ENCODE peak calls at places on chromosomes 12 and 14, in six cellular contexts. L is NB4, N is endothelial cell of umbilical vein, J is K562, M is HepG2, Q is GM12878. A is an unnamed sample.

GRCh38 chr12:62006076-62006732 is 254.0 kb upstream of the USP15 start:
- DNase-seq in L (peak), N (peak), J (peak), M (peak), Q (no peak), A (peak)

GRCh38 chr14:99734406-99735051 is 50.4 kb downstream of the CYP46A1 start:
- DNase-seq in L (no peak), N (no peak), J (no peak), M (no peak), Q (no peak), A (no peak)

GRCh38 chr12:83042441-83043215 is 355.9 kb downstream of the TMTC2 start:
- DNase-seq in L (no peak), N (no peak), J (no peak), M (no peak), Q (no peak), A (no peak)

GRCh38 chr12:14399871-14400270 is 34.4 kb downstream of the ATF7IP start:
- DNase-seq in L (no peak), N (peak), J (no peak), M (no peak), Q (no peak), A (no peak)

GRCh38 chr12:53613821-53614220 is 12.4 kb downstream of the ATF7 start:
- DNase-seq in L (no peak), N (no peak), J (no peak), M (no peak), Q (no peak), A (no peak)

GRCh38 chr12:19712041-19712440 is 272.7 kb downstream of the AEBP2 start:
- DNase-seq in L (peak), N (peak), J (no peak), M (no peak), Q (no peak), A (peak)

GRCh38 chr14:89445252-89445973 is 28.4 kb upstream of the FOXN3 start:
- DNase-seq in L (peak), N (no peak), J (no peak), M (no peak), Q (no peak), A (no peak)

GRCh38 chr14:68670344-68670725 is 122.5 kb downstream of the ZFP36L1 start:
- DNase-seq in L (no peak), N (no peak), J (no peak), M (no peak), Q (no peak), A (no peak)

GRCh38 chr12:113939867-113940266 is 26.3 kb downstream of the RBM19 start:
- DNase-seq in L (no peak), N (no peak), J (no peak), M (no peak), Q (no peak), A (no peak)

GRCh38 chr12:50401383-50402155 is 884 bp downstream of the LARP4 start:
- DNase-seq in L (peak), N (peak), J (no peak), M (no peak), Q (no peak), A (no peak)

GRCh38 chr14:88748288-88748687 is 44.5 kb downstream of the EML5 start:
- DNase-seq in L (no peak), N (no peak), J (no peak), M (no peak), Q (no peak), A (no peak)

GRCh38 chr12:1932264-1932777 is 13.9 kb upstream of the CACNA2D4 start:
- DNase-seq in L (peak), N (no peak), J (no peak), M (no peak), Q (no peak), A (no peak)

GRCh38 chr14:96104469-96105057 is 65.4 kb downstream of the C14orf132 start:
- DNase-seq in L (peak), N (peak), J (no peak), M (peak), Q (no peak), A (peak)

GRCh38 chr14:20356422-20356821 is 13.0 kb downstream of the PARP2 start:
- DNase-seq in L (no peak), N (no peak), J (no peak), M (no peak), Q (no peak), A (no peak)

GRCh38 chr12:3527181-3527580 is 36.2 kb downstream of the PRMT8 start:
- DNase-seq in L (peak), N (peak), J (no peak), M (no peak), Q (no peak), A (peak)

GRCh38 chr14:100237735-100238418 is 1.1 kb upstream of the YY1 start:
- DNase-seq in L (peak), N (peak), J (peak), M (peak), Q (no peak), A (peak)

GRCh38 chr12:53219116-53219955 is 12.3 kb upstream of the ITGB7 start:
- DNase-seq in L (peak), N (peak), J (peak), M (no peak), Q (no peak), A (peak)

GRCh38 chr14:89466460-89466859 is 49.4 kb upstream of the FOXN3 start:
- DNase-seq in L (peak), N (no peak), J (no peak), M (no peak), Q (no peak), A (no peak)

GRCh38 chr12:104707179-104707578 is 250.4 kb downstream of the CHST11 start:
- DNase-seq in L (no peak), N (no peak), J (no peak), M (no peak), Q (no peak), A (no peak)

GRCh38 chr14:50303744-50304471 is 8.1 kb downstream of the L2HGDH start:
- DNase-seq in L (peak), N (no peak), J (peak), M (peak), Q (no peak), A (no peak)

GRCh38 chr14:99982449-99983250 is 82.6 kb upstream of the EVL start:
- DNase-seq in L (peak), N (peak), J (peak), M (peak), Q (peak), A (peak)

GRCh38 chr14:53331247-53331646 is 178.1 kb upstream of the DDHD1 start:
- DNase-seq in L (no peak), N (no peak), J (no peak), M (no peak), Q (no peak), A (no peak)

GRCh38 chr12:113424915-113425823 is 3.0 kb downstream of the SDSL start:
- DNase-seq in L (peak), N (peak), J (peak), M (peak), Q (no peak), A (peak)

GRCh38 chr12:5442251-5443006 is 10.5 kb downstream of the NTF3 start:
- DNase-seq in L (peak), N (peak), J (peak), M (peak), Q (no peak), A (peak)

GRCh38 chr14:90599748-90600507 is 203.1 kb downstream of the CALM1 start:
- DNase-seq in L (no peak), N (no peak), J (no peak), M (peak), Q (no peak), A (peak)

GRCh38 chr12:101945361-101946232 is 68.2 kb downstream of the DRAM1 start:
- DNase-seq in L (no peak), N (no peak), J (no peak), M (peak), Q (no peak), A (no peak)

DNA sequence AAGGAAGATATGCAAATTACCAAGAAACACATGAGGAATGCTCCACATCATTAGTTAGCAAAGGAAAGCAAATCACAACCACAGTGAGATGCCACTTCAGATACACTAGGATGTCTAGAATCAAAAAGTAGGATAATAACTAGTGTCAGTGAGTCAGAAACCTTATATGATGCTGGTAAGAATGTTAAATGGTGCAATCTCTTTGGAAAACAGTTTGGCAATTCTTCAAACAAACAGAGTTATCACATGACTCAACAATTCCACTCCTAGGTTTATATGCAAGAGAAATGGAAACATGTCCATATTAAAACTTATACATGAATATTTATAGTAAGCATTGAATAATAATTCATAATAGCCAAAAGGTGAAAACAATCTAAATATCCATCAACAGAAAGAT is 220.9 kb downstream of the FOXG1 start:
- DNase-seq in L (no peak), N (no peak), J (no peak), M (no peak), Q (no peak), A (no peak)
- TF ChIP-seq MYC in L (no peak), N (no peak), J (no peak), M (no peak), Q (no peak), A (no peak)

GRCh38 chr12:12476836-12477531 is 85.7 kb downstream of the DUSP16 start:
- DNase-seq in L (no peak), N (no peak), J (no peak), M (no peak), Q (no peak), A (no peak)
- TF ChIP-seq MYC in L (no peak), N (no peak), J (no peak), M (no peak), Q (no peak), A (no peak)

GRCh38 chr12:27531916-27532315 is 7.9 kb downstream of the PPFIBP1 start:
- DNase-seq in L (no peak), N (no peak), J (no peak), M (no peak), Q (no peak), A (no peak)

GRCh38 chr12:27537855-27538675 is 14.1 kb downstream of the PPFIBP1 start:
- DNase-seq in L (no peak), N (no peak), J (no peak), M (no peak), Q (no peak), A (no peak)

GRCh38 chr12:27534765-27535161 is 10.8 kb downstream of the PPFIBP1 start:
- DNase-seq in L (no peak), N (no peak), J (no peak), M (no peak), Q (no peak), A (no peak)

GRCh38 chr12:27535318-27535717 is 11.3 kb downstream of the PPFIBP1 start:
- DNase-seq in L (no peak), N (no peak), J (no peak), M (no peak), Q (no peak), A (no peak)

GRCh38 chr12:27534060-27534764 is 10.2 kb downstream of the PPFIBP1 start:
- DNase-seq in L (no peak), N (no peak), J (no peak), M (no peak), Q (peak), A (no peak)
- TF ChIP-seq MYC in L (no peak), N (no peak), J (no peak), M (no peak), Q (no peak), A (no peak)

DNA sequence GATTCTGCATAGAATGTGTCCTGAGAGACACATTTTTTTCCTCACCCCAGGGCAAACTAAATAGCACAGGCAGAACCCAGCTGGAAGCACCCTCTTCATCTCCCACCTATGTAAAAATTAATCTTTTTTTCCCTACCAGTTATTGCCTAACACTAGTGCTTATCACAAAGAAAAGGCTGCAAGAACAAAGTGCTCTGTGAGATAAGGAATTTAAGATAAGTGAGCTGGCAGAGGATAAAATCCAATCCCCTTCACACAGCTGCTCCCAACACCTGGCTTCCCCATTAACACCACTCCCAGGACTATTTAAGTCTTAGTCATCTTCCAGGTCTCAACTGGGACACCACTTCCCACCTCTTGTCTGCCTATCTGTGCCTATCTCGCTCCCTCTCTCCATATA is 75.2 kb downstream of the TTC9 start:
- DNase-seq in L (no peak), N (no peak), J (no peak), M (no peak), Q (no peak), A (no peak)
- TF ChIP-seq MYC in L (no peak), N (no peak), J (no peak), M (no peak), Q (no peak), A (no peak)

DNA sequence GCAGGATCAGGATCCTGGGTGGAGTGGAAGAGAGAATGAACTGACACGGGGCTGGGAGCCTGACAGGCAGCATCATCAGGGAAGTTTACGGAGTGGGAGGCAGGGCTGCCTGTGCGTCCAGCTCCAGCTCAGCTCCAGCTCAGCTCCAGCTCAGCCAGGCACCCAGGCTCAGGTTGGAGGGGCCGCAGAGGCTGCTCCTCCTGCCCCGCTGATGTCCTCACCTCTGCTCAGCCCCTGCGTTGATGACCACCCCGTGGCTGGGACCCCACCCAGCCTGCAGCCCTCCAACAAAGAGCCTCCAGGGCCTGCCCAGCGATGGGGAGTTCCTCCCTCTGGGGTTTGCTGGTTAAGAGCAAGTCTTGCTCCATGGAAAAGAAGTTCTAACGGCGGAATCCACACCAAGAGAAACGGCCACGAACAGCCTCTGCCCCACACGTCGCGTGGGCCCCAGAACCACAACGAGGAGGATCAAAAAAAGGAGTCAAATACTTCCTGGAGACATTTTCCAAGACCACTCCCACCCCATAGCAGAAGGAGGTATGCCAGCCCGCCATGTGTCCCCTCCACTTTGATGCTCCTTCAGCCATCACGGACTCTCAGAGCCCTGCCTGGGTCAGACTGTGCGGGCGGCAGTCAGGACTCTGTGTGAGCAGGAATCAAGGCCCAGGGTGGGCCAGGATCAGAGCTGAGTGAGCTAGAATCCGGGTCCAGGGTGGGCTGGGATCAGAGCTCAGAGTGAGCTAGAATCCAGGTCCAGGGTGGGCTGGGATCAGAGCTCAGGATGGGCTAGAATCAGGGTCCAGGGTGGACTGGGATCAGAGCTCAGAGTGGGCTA is 17.7 kb upstream of the C14orf180 start:
- DNase-seq in L (no peak), N (no peak), J (no peak), M (no peak), Q (no peak), A (no peak)
- TF ChIP-seq MYC in L (no peak), N (no peak), J (no peak), M (no peak), Q (no peak), A (no peak)

GRCh38 chr12:27336254-27336653 is 3.6 kb downstream of the BMAL2 start:
- DNase-seq in L (no peak), N (no peak), J (no peak), M (no peak), Q (no peak), A (no peak)
- TF ChIP-seq MYC in L (no peak), N (no peak), J (no peak), M (no peak), Q (no peak), A (no peak)

GRCh38 chr14:23929131-23929530 is 24.4 kb upstream of the DHRS4 start:
- DNase-seq in L (no peak), N (no peak), J (no peak), M (no peak), Q (no peak), A (no peak)
- TF ChIP-seq MYC in L (no peak), N (no peak), J (no peak), M (no peak), Q (no peak), A (no peak)

A was measured in A549.